ENCODE peak calls at places on chromosomes 2 and 18, in four cellular contexts. E is stimulated activated CD4-positive, alpha-beta T cell treated with anti-CD3 and anti-CD28 coated beads, TNF-alpha, amount 100 ng/mL, for 24 hours; W is naive B cell; N is HTR-8/SVneo. V is an unnamed sample.

GRCh38 chr2:70360661-70361316 is 58.9 kb upstream of the FAM136A start:
- DNase-seq in W (no peak), N (no peak), E (no peak), V (no peak)

GRCh38 chr2:15766303-15766861 is 174.0 kb upstream of the MYCN start:
- DNase-seq in E (no peak), N (no peak), W (no peak), V (no peak)

GRCh38 chr2:209344349-209344748 is 79.5 kb upstream of the MAP2 start:
- DNase-seq in W (no peak), E (no peak), N (no peak), V (no peak)

GRCh38 chr2:240818543-240819403 is 1.2 kb downstream of the KIF1A start:
- DNase-seq in W (no peak), N (no peak), E (no peak), V (peak; percentile 30)

GRCh38 chr2:65103013-65103720 is 26.7 kb downstream of the RAB1A start:
- DNase-seq in E (no peak), N (no peak), W (no peak), V (no peak)

GRCh38 chr2:73232471-73233153 is 427 bp downstream of the PRADC1 start:
- DNase-seq in N (no peak), E (no peak), W (no peak), V (no peak)

GRCh38 chr18:70553961-70554325 is 265.1 kb downstream of the SOCS6 start:
- DNase-seq in E (no peak), W (no peak), N (no peak), V (no peak)

GRCh38 chr2:106193491-106193976 is 567 bp downstream of the UXS1 start:
- DNase-seq in W (peak; percentile 35), E (no peak), N (no peak), V (peak; percentile 89)

GRCh38 chr2:199405241-199405640 is 52.5 kb downstream of the SATB2 start:
- DNase-seq in N (peak; percentile 5), E (no peak), W (no peak), V (no peak)

GRCh38 chr2:210895132-210895531 is 338.7 kb downstream of the CPS1 start:
- DNase-seq in W (no peak), E (no peak), N (no peak), V (no peak)

GRCh38 chr2:40554665-40555294 is 102.9 kb upstream of the SLC8A1 start:
- DNase-seq in N (peak; percentile 27), W (peak; percentile 8), E (peak; percentile 7), V (peak; percentile 47)

GRCh38 chr18:3603460-3604259 is 153.7 kb downstream of the TGIF1 start:
- DNase-seq in N (no peak), E (no peak), W (no peak), V (no peak)

GRCh38 chr2:14996306-14997014 is 363.9 kb downstream of the LRATD1 start:
- DNase-seq in N (no peak), E (no peak), W (no peak), V (no peak)

GRCh38 chr2:178418426-178418825 is 32.5 kb downstream of the PRKRA start:
- DNase-seq in W (no peak), E (no peak), N (no peak), V (no peak)

GRCh38 chr2:80086831-80087230 is 217.7 kb downstream of the LRRTM1 start:
- DNase-seq in W (no peak), N (no peak), E (no peak), V (no peak)

GRCh38 chr18:7754725-7755181 is 187.6 kb downstream of the PTPRM start:
- DNase-seq in N (no peak), E (no peak), W (no peak), V (no peak)

GRCh38 chr2:28772351-28772750 is 20.7 kb downstream of the PPP1CB start:
- DNase-seq in E (no peak), W (no peak), N (no peak), V (no peak)

GRCh38 chr2:47046271-47046670 is 108.8 kb downstream of the STPG4 start:
- DNase-seq in W (no peak), N (no peak), E (no peak), V (no peak)

GRCh38 chr18:55268629-55269275 is 309.5 kb upstream of the CCDC68 start:
- DNase-seq in W (no peak), N (no peak), E (no peak), V (no peak)

GRCh38 chr2:231985823-231986261 is 24.3 kb downstream of the DIS3L2 start:
- DNase-seq in W (no peak), E (no peak), N (no peak), V (no peak)

GRCh38 chr2:71599038-71599437 is 145.7 kb downstream of the DYSF start:
- DNase-seq in E (no peak), W (no peak), N (no peak), V (no peak)

GRCh38 chr2:159960413-159960812 is 102.0 kb downstream of the PLA2R1 start:
- DNase-seq in N (peak; percentile 60), E (no peak), W (no peak), V (no peak)

GRCh38 chr2:235162544-235163197 is 210.9 kb downstream of the SH3BP4 start:
- DNase-seq in N (peak; percentile 13), E (no peak), W (no peak), V (no peak)

V was measured in left lung.